ENCODE peak calls at places on chromosomes 7 and 10, in eight cellular contexts. I is stimulated activated CD4-positive, alpha-beta T cell treated with anti-CD3 and anti-CD28 coated beads, Interleukin-4, amount 100 ng/mL, for 48 hours; W is brain microvascular endothelial cell; C is nephron progenitor cell; E is adipocyte; X is renal cortical epithelial cell; U is HFF-Myc; F is AML-193. K is an unnamed sample.
A peak's percentile ranks its signal among the peaks of the same experiment; 100 is the strongest.

GRCh38 chr10:78013564-78013963 is 15.8 kb downstream of the POLR3A start:
- DNase-seq in I (no peak), W (no peak), C (no peak), E (no peak), X (no peak), U (no peak), F (no peak), K (no peak)

GRCh38 chr7:99733448-99733847 is 1.5 kb downstream of the CYP3A7 start:
- DNase-seq in I (no peak), W (no peak), C (peak; percentile 5), E (no peak), X (no peak), U (no peak), F (peak; percentile 3), K (peak; percentile 1)

GRCh38 chr7:30079880-30080279 is 51.7 kb downstream of the PLEKHA8 start:
- DNase-seq in I (no peak), W (no peak), C (no peak), E (no peak), X (no peak), U (no peak), F (no peak), K (no peak)

GRCh38 chr10:12958546-12959110 is 42.9 kb downstream of the CCDC3 start:
- DNase-seq in I (no peak), W (no peak), C (no peak), E (no peak), X (no peak), U (no peak), F (no peak), K (no peak)

GRCh38 chr10:30320248-30320647 is 28.8 kb downstream of the MTPAP start:
- DNase-seq in I (no peak), W (no peak), C (no peak), E (no peak), X (no peak), U (no peak), F (no peak), K (no peak)

GRCh38 chr10:80455461-80456345 is 1.6 kb downstream of the TSPAN14 start:
- DNase-seq in I (no peak), W (no peak), C (no peak), E (no peak), X (no peak), U (no peak), F (no peak), K (no peak)

GRCh38 chr10:4596951-4597350 is 229.1 kb upstream of the AKR1E2 start:
- DNase-seq in I (no peak), W (no peak), C (no peak), E (peak; percentile 24), X (no peak), U (no peak), F (no peak), K (peak; percentile 57)

GRCh38 chr7:114102996-114103395 is 184.2 kb upstream of the PPP1R3A start:
- DNase-seq in I (no peak), W (no peak), C (no peak), E (no peak), X (no peak), U (no peak), F (no peak), K (no peak)

GRCh38 chr10:26468691-26469090 is 30.6 kb downstream of the APBB1IP start:
- DNase-seq in I (no peak), W (no peak), C (no peak), E (no peak), X (no peak), U (no peak), F (no peak), K (no peak)

GRCh38 chr7:40720401-40720800 is 585.6 kb downstream of the SUGCT start:
- DNase-seq in I (no peak), W (no peak), C (no peak), E (peak; percentile 27), X (no peak), U (no peak), F (no peak), K (no peak)

GRCh38 chr10:132545659-132546367 is 8.2 kb downstream of the INPP5A start:
- DNase-seq in I (no peak), W (no peak), C (no peak), E (no peak), X (no peak), U (no peak), F (no peak), K (no peak)

GRCh38 chr10:110609592-110609991 is 34.5 kb upstream of the RBM20 start:
- DNase-seq in I (no peak), W (no peak), C (no peak), E (no peak), X (peak; percentile 10), U (no peak), F (no peak), K (no peak)

GRCh38 chr7:831596-832291 is 532 bp upstream of the SUN1 start:
- DNase-seq in I (no peak), W (peak; percentile 73), C (no peak), E (peak; percentile 91), X (peak; percentile 98), U (peak; percentile 80), F (no peak), K (peak; percentile 91)

GRCh38 chr10:6052247-6053221 is 9.6 kb downstream of the IL2RA start:
- DNase-seq in I (peak; percentile 64), W (no peak), C (no peak), E (no peak), X (peak; percentile 43), U (no peak), F (no peak), K (no peak)

GRCh38 chr7:45081670-45081974 is 7.1 kb downstream of the NACAD start:
- DNase-seq in I (no peak), W (no peak), C (no peak), E (no peak), X (no peak), U (no peak), F (no peak), K (no peak)

GRCh38 chr7:137992738-137993394 is 9.0 kb downstream of the CREB3L2 start:
- DNase-seq in I (no peak), W (peak; percentile 84), C (no peak), E (peak; percentile 87), X (peak; percentile 42), U (peak; percentile 98), F (peak; percentile 91), K (peak; percentile 100)

GRCh38 chr7:137978464-137979237 is 23.2 kb downstream of the CREB3L2 start:
- DNase-seq in I (no peak), W (peak; percentile 97), C (no peak), E (peak; percentile 89), X (peak; percentile 93), U (peak; percentile 77), F (no peak), K (peak; percentile 91)

GRCh38 chr7:31663072-31663471 is 23.9 kb upstream of the PPP1R17 start:
- DNase-seq in I (no peak), W (no peak), C (peak; percentile 4), E (no peak), X (no peak), U (no peak), F (no peak), K (no peak)

GRCh38 chr7:44134943-44135628 is 6.0 kb downstream of the MYL7 start:
- DNase-seq in I (no peak), W (no peak), C (no peak), E (no peak), X (no peak), U (no peak), F (no peak), K (no peak)

GRCh38 chr10:52442576-52442975 is 128.5 kb downstream of the DKK1 start:
- DNase-seq in I (no peak), W (peak; percentile 63), C (no peak), E (peak; percentile 17), X (no peak), U (no peak), F (no peak), K (peak; percentile 48)

GRCh38 chr10:24324651-24325050 is 115.7 kb downstream of the KIAA1217 start:
- DNase-seq in I (no peak), W (no peak), C (no peak), E (no peak), X (no peak), U (no peak), F (no peak), K (no peak)

GRCh38 chr10:98422182-98422581 is 7.2 kb upstream of the PYROXD2 start:
- DNase-seq in I (no peak), W (no peak), C (no peak), E (no peak), X (no peak), U (no peak), F (no peak), K (no peak)

GRCh38 chr10:81018898-81019890 is 481.5 kb downstream of the SH2D4B start:
- DNase-seq in I (no peak), W (peak; percentile 32), C (peak; percentile 31), E (peak; percentile 61), X (peak; percentile 63), U (no peak), F (peak; percentile 39), K (peak; percentile 43)

GRCh38 chr10:7397049-7397448 is 13.8 kb downstream of the SFMBT2 start:
- DNase-seq in I (no peak), W (no peak), C (no peak), E (no peak), X (no peak), U (no peak), F (no peak), K (no peak)

GRCh38 chr10:64376169-64376568 is 855.0 kb downstream of the REEP3 start:
- DNase-seq in I (no peak), W (no peak), C (no peak), E (no peak), X (no peak), U (no peak), F (peak; percentile 29), K (no peak)

GRCh38 chr7:70615066-70615465 is 516.9 kb upstream of the GALNT17 start:
- DNase-seq in I (no peak), W (no peak), C (no peak), E (no peak), X (no peak), U (no peak), F (no peak), K (no peak)

GRCh38 chr10:63430091-63430998 is 35.4 kb downstream of the JMJD1C start:
- DNase-seq in I (no peak), W (peak; percentile 76), C (no peak), E (peak; percentile 72), X (peak; percentile 45), U (peak; percentile 27), F (no peak), K (peak; percentile 72)